ENCODE peak calls at places on chromosome 9, in seven cellular contexts. B, T, J, V, A, N and D are unnamed samples.

GRCh38 chr9:96441798-96442445 is 8.0 kb upstream of the HABP4 start:
- DNase-seq in V (peak; percentile 45), N (no peak), J (no peak), A (no peak), B (peak; percentile 79), T (no peak), D (no peak)

GRCh38 chr9:115944166-115944948 is 209.2 kb upstream of the PAPPA start:
- DNase-seq in J (no peak), A (peak; percentile 3), V (no peak), N (peak; percentile 99), T (no peak), B (no peak), D (no peak)

GRCh38 chr9:127295005-127295404 is 30.4 kb downstream of the GARNL3 start:
- DNase-seq in B (no peak), J (no peak), A (no peak), V (no peak), T (no peak), N (no peak), D (no peak)

GRCh38 chr9:128419061-128419925 is 1.4 kb upstream of the CERCAM start:
- DNase-seq in N (no peak), T (no peak), A (no peak), J (no peak), B (peak; percentile 54), V (no peak), D (no peak)

GRCh38 chr9:134500931-134501265 is 140.7 kb upstream of the COL5A1 start:
- DNase-seq in T (no peak), J (no peak), V (no peak), B (no peak), N (no peak), A (no peak), D (no peak)

GRCh38 chr9:137987244-137988030 is 109.9 kb downstream of the CACNA1B start:
- DNase-seq in B (no peak), N (no peak), V (no peak), T (no peak), J (no peak), A (no peak), D (no peak)

GRCh38 chr9:123784513-123784912 is 145.4 kb downstream of the DENND1A start:
- DNase-seq in A (no peak), N (peak; percentile 65), J (no peak), T (no peak), V (no peak), B (no peak), D (no peak)

GRCh38 chr9:93134740-93135444 is 841 bp upstream of the NINJ1 start:
- DNase-seq in N (no peak), B (peak; percentile 55), J (no peak), A (no peak), T (no peak), V (no peak), D (no peak)

GRCh38 chr9:132192728-132193127 is 30.9 kb downstream of the NTNG2 start:
- DNase-seq in A (peak; percentile 89), V (no peak), N (no peak), T (no peak), J (no peak), B (peak; percentile 94), D (no peak)

GRCh38 chr9:5578698-5579085 is 50.2 kb upstream of the RIC1 start:
- DNase-seq in T (no peak), B (no peak), A (no peak), J (no peak), N (no peak), V (no peak), D (no peak)

GRCh38 chr9:114049453-114050225 is 28.5 kb downstream of the AMBP start:
- DNase-seq in V (no peak), N (no peak), J (no peak), B (no peak), T (no peak), A (no peak), D (no peak)

GRCh38 chr9:72579190-72579589 is 57.8 kb downstream of the TMC1 start:
- DNase-seq in B (no peak), J (no peak), A (no peak), V (no peak), T (no peak), N (no peak), D (no peak)

GRCh38 chr9:33082538-33083326 is 6.3 kb upstream of the SMU1 start:
- DNase-seq in A (no peak), T (no peak), V (peak; percentile 12), N (no peak), B (no peak), J (no peak), D (peak; percentile 26)

GRCh38 chr9:28212979-28213378 is 639.7 kb upstream of the C9orf72 start:
- DNase-seq in A (no peak), N (peak; percentile 67), T (no peak), V (no peak), B (no peak), J (no peak), D (no peak)